ENCODE peak calls at places on chromosomes 11 and 22, in seven cellular contexts. One of them, this sample, is unnamed.

GRCh38 chr11:110207089-110207488 is 89.3 kb downstream of the RDX start:
- DNase-seq in H9: no peak
- DNase-seq in neuronal stem cell: no peak
- DNase-seq in mesenchymal stem cell: no peak
- DNase-seq in H1: no peak
- DNase-seq in trophoblast cell: no peak
- DNase-seq in mesendoderm: no peak
- DNase-seq in this sample: no peak

GRCh38 chr11:83724704-83725114 is 438.5 kb upstream of the CCDC90B start:
- DNase-seq in H9: peak; percentile 76
- DNase-seq in mesenchymal stem cell: peak; percentile 33
- DNase-seq in neuronal stem cell: no peak
- DNase-seq in mesendoderm: peak; percentile 98
- DNase-seq in trophoblast cell: peak; percentile 34
- DNase-seq in H1: peak; percentile 15
- DNase-seq in this sample: no peak

GRCh38 chr11:93219440-93219839 is 21.6 kb upstream of the SLC36A4 start:
- DNase-seq in H9: no peak
- DNase-seq in neuronal stem cell: no peak
- DNase-seq in mesendoderm: no peak
- DNase-seq in H1: no peak
- DNase-seq in trophoblast cell: no peak
- DNase-seq in mesenchymal stem cell: no peak
- DNase-seq in this sample: no peak

GRCh38 chr11:39668640-39669039 is 1790.8 kb downstream of the LRRC4C start:
- DNase-seq in H1: no peak
- DNase-seq in mesenchymal stem cell: peak; percentile 49
- DNase-seq in H9: no peak
- DNase-seq in neuronal stem cell: no peak
- DNase-seq in trophoblast cell: no peak
- DNase-seq in mesendoderm: no peak
- DNase-seq in this sample: no peak

GRCh38 chr11:117618956-117619355 is 178.1 kb downstream of the DSCAML1 start:
- DNase-seq in mesenchymal stem cell: no peak
- DNase-seq in trophoblast cell: no peak
- DNase-seq in H1: no peak
- DNase-seq in H9: peak; percentile 79
- DNase-seq in mesendoderm: peak; percentile 83
- DNase-seq in neuronal stem cell: no peak
- DNase-seq in this sample: no peak

GRCh38 chr11:111550258-111550657 is 9.7 kb downstream of the LAYN start:
- DNase-seq in H1: no peak
- DNase-seq in mesenchymal stem cell: no peak
- DNase-seq in mesendoderm: no peak
- DNase-seq in trophoblast cell: no peak
- DNase-seq in H9: no peak
- DNase-seq in neuronal stem cell: no peak
- DNase-seq in this sample: no peak

GRCh38 chr11:40877256-40877655 is 582.2 kb downstream of the LRRC4C start:
- DNase-seq in mesenchymal stem cell: no peak
- DNase-seq in neuronal stem cell: no peak
- DNase-seq in mesendoderm: peak; percentile 30
- DNase-seq in H1: no peak
- DNase-seq in H9: no peak
- DNase-seq in trophoblast cell: no peak
- DNase-seq in this sample: no peak

GRCh38 chr11:17683378-17684161 is 35.8 kb upstream of the MYOD1 start:
- DNase-seq in mesenchymal stem cell: peak; percentile 37
- DNase-seq in H1: no peak
- DNase-seq in mesendoderm: peak; percentile 69
- DNase-seq in trophoblast cell: peak; percentile 95
- DNase-seq in neuronal stem cell: no peak
- DNase-seq in H9: no peak
- DNase-seq in this sample: peak; percentile 66

GRCh38 chr22:21009638-21010425 is 5.1 kb upstream of the P2RX6 start:
- DNase-seq in H1: no peak
- DNase-seq in mesenchymal stem cell: peak; percentile 60
- DNase-seq in trophoblast cell: peak; percentile 38
- DNase-seq in neuronal stem cell: peak; percentile 56
- DNase-seq in mesendoderm: peak; percentile 68
- DNase-seq in H9: peak; percentile 72
- DNase-seq in this sample: peak; percentile 52

GRCh38 chr11:110093407-110094297 is 460 bp downstream of the ZC3H12C start:
- DNase-seq in trophoblast cell: peak; percentile 46
- DNase-seq in H1: no peak
- DNase-seq in neuronal stem cell: peak; percentile 39
- DNase-seq in mesendoderm: peak; percentile 60
- DNase-seq in H9: peak; percentile 40
- DNase-seq in mesenchymal stem cell: peak; percentile 74
- DNase-seq in this sample: peak; percentile 51

GRCh38 chr11:35875063-35875462 is 68.8 kb upstream of the LDLRAD3 start:
- DNase-seq in trophoblast cell: no peak
- DNase-seq in H1: no peak
- DNase-seq in mesenchymal stem cell: no peak
- DNase-seq in H9: no peak
- DNase-seq in mesendoderm: no peak
- DNase-seq in neuronal stem cell: no peak
- DNase-seq in this sample: no peak

GRCh38 chr11:75627879-75628668 is 40.8 kb downstream of the MAP6 start:
- DNase-seq in trophoblast cell: no peak
- DNase-seq in mesendoderm: peak; percentile 10
- DNase-seq in mesenchymal stem cell: peak; percentile 78
- DNase-seq in H9: peak; percentile 53
- DNase-seq in H1: no peak
- DNase-seq in neuronal stem cell: no peak
- DNase-seq in this sample: peak; percentile 58

GRCh38 chr22:22925795-22926358 is 38.3 kb downstream of the IGLL5 start:
- DNase-seq in mesenchymal stem cell: no peak
- DNase-seq in neuronal stem cell: no peak
- DNase-seq in H1: no peak
- DNase-seq in trophoblast cell: no peak
- DNase-seq in H9: no peak
- DNase-seq in mesendoderm: no peak
- DNase-seq in this sample: no peak

GRCh38 chr22:39207141-39208012 is 37.4 kb downstream of the PDGFB start:
- DNase-seq in H9: peak; percentile 33
- DNase-seq in mesendoderm: no peak
- DNase-seq in H1: no peak
- DNase-seq in neuronal stem cell: no peak
- DNase-seq in trophoblast cell: peak; percentile 34
- DNase-seq in mesenchymal stem cell: no peak
- DNase-seq in this sample: peak; percentile 11

GRCh38 chr11:47593934-47594855 is at the start of gene C1QTNF4:
- DNase-seq in H1: no peak
- DNase-seq in neuronal stem cell: peak; percentile 31
- DNase-seq in trophoblast cell: peak; percentile 56
- DNase-seq in H9: peak; percentile 58
- DNase-seq in mesenchymal stem cell: no peak
- DNase-seq in mesendoderm: no peak
- DNase-seq in this sample: no peak

GRCh38 chr11:86488553-86488952 is 113.9 kb downstream of the CCDC81 start:
- DNase-seq in mesendoderm: no peak
- DNase-seq in H1: no peak
- DNase-seq in neuronal stem cell: no peak
- DNase-seq in H9: no peak
- DNase-seq in trophoblast cell: no peak
- DNase-seq in mesenchymal stem cell: no peak
- DNase-seq in this sample: no peak

GRCh38 chr11:1049431-1049891 is 12.9 kb upstream of the MUC6 start:
- DNase-seq in H1: no peak
- DNase-seq in mesenchymal stem cell: no peak
- DNase-seq in H9: no peak
- DNase-seq in mesendoderm: no peak
- DNase-seq in trophoblast cell: no peak
- DNase-seq in neuronal stem cell: no peak
- DNase-seq in this sample: no peak

GRCh38 chr11:76038608-76039007 is 167.7 kb downstream of the WNT11 start:
- DNase-seq in neuronal stem cell: no peak
- DNase-seq in trophoblast cell: no peak
- DNase-seq in H9: no peak
- DNase-seq in mesenchymal stem cell: no peak
- DNase-seq in mesendoderm: no peak
- DNase-seq in H1: no peak
- DNase-seq in this sample: no peak

GRCh38 chr11:33207408-33207985 is 46.2 kb upstream of the CSTF3 start:
- DNase-seq in mesendoderm: no peak
- DNase-seq in trophoblast cell: no peak
- DNase-seq in mesenchymal stem cell: no peak
- DNase-seq in H1: no peak
- DNase-seq in H9: no peak
- DNase-seq in neuronal stem cell: no peak
- DNase-seq in this sample: peak; percentile 27

GRCh38 chr22:40183029-40183581 is 5.4 kb downstream of the TNRC6B start:
- DNase-seq in H1: no peak
- DNase-seq in neuronal stem cell: no peak
- DNase-seq in H9: no peak
- DNase-seq in mesenchymal stem cell: peak; percentile 97
- DNase-seq in mesendoderm: peak; percentile 67
- DNase-seq in trophoblast cell: peak; percentile 83
- DNase-seq in this sample: peak; percentile 87

DNA sequence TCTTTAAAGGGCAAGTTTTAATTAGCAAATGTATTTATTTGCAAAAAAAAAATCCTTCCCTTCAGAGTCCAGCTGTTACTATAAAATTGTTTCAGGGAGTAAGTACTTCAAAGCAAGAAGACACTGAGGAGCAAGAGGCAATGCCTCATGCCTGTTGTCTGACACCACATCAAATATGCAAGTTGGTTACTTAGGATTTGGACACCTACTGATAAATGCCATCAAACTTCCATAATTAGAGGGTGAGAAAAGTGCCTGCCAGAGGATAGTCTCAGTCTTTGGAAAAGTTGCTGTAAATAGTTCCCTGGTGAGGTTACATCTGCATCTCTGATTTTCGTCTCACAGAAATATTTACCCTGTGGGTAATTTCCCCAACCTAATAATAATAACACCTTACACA is 4.1 kb upstream of the TENM4 start:
- DNase-seq in mesendoderm: peak; percentile 58
- DNase-seq in trophoblast cell: no peak
- DNase-seq in H9: no peak
- DNase-seq in mesenchymal stem cell: no peak
- DNase-seq in H1: no peak
- DNase-seq in neuronal stem cell: no peak
- DNase-seq in this sample: no peak
- H3K4me2 ChIP-seq in mesendoderm: no peak overlapping the region
- H3K4me2 ChIP-seq in trophoblast cell: no peak overlapping the region
- H3K4me2 ChIP-seq in H9: no peak overlapping the region
- H3K4me2 ChIP-seq in mesenchymal stem cell: no peak overlapping the region
- H3K4me2 ChIP-seq in H1: no peak overlapping the region
- H3K4me2 ChIP-seq in neuronal stem cell: no peak overlapping the region
- H3K4me2 ChIP-seq in this sample: no peak overlapping the region

DNA sequence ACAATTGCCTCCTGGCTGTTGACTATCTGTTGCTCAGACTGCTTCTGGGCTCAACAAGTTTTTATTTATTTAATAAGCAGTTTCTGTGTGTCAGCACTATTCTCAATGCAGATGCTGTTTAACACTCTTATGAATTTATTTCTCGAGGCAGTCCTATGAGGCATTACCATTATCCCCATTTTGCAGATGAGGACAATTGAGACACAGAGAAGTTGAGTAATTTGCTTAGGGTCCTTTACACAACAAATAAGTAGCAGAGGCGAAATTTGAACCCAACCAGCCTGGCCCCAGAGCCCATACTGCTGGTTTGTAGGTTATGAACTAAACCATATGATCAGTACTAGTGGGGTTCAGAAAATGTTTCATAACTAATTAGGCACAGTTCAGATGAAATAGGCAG is 58.7 kb downstream of the APIP start:
- DNase-seq in mesenchymal stem cell: no peak
- DNase-seq in trophoblast cell: no peak
- DNase-seq in mesendoderm: no peak
- DNase-seq in H1: no peak
- DNase-seq in H9: no peak
- DNase-seq in neuronal stem cell: no peak
- DNase-seq in this sample: no peak
- H3K4ac ChIP-seq in mesenchymal stem cell: no peak overlapping the region
- H3K4ac ChIP-seq in trophoblast cell: no peak overlapping the region
- H3K4ac ChIP-seq in mesendoderm: no peak overlapping the region
- H3K4ac ChIP-seq in H1: no peak overlapping the region
- H3K4ac ChIP-seq in H9: no peak overlapping the region
- H3K4ac ChIP-seq in neuronal stem cell: no peak overlapping the region
- H3K4ac ChIP-seq in this sample: no peak overlapping the region

DNA sequence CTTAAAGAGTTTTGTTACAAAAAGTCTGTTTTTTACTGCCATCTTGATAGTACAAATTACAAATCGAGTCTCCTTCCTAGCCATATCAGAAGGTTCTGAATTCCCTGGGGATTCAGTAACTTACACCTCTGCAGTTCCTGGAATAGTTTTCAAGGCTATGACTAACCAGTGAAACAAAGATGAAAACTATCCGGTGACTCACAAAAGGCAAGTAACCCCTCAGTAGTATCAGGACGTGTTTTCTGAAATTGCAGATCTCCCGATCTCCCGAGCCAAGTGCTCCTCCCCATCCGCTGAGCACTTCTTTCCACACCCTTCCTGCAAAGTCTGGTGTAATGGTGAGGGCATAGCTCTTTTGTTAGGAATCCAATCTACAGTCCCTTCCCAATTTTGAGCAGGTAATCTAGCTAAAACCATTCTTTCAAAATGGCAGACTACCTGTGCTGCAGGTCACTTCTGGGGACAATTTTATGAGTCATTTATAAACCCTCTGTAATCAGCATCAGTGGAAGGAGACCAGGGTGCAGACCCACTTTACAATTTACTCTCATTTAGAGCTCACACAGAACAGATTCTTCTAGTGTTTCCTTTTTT is 7.7 kb downstream of the E2F8 start:
- DNase-seq in mesenchymal stem cell: peak; percentile 51
- DNase-seq in neuronal stem cell: no peak
- DNase-seq in H9: no peak
- DNase-seq in H1: no peak
- DNase-seq in mesendoderm: peak; percentile 22
- DNase-seq in trophoblast cell: peak; percentile 45
- DNase-seq in this sample: peak; percentile 87
- H3K4me2 ChIP-seq in mesenchymal stem cell: no peak overlapping the region
- H3K4me2 ChIP-seq in neuronal stem cell: no peak overlapping the region
- H3K4me2 ChIP-seq in H9: no peak overlapping the region
- H3K4me2 ChIP-seq in H1: no peak overlapping the region
- H3K4me2 ChIP-seq in mesendoderm: no peak overlapping the region
- H3K4me2 ChIP-seq in trophoblast cell: no peak overlapping the region
- H3K4me2 ChIP-seq in this sample: peak overlapping the region; percentile 3

GRCh38 chr22:47629791-47630655 is 867.6 kb downstream of the TBC1D22A start:
- DNase-seq in mesendoderm: no peak
- DNase-seq in trophoblast cell: no peak
- DNase-seq in H1: no peak
- DNase-seq in mesenchymal stem cell: no peak
- DNase-seq in neuronal stem cell: no peak
- DNase-seq in H9: no peak
- DNase-seq in this sample: no peak

GRCh38 chr22:47628477-47629272 is 866.2 kb downstream of the TBC1D22A start:
- DNase-seq in H1: no peak
- DNase-seq in mesendoderm: no peak
- DNase-seq in trophoblast cell: no peak
- DNase-seq in H9: peak; percentile 1
- DNase-seq in neuronal stem cell: no peak
- DNase-seq in mesenchymal stem cell: no peak
- DNase-seq in this sample: no peak

GRCh38 chr22:47630741-47631534 is 868.5 kb downstream of the TBC1D22A start:
- DNase-seq in mesendoderm: no peak
- DNase-seq in mesenchymal stem cell: no peak
- DNase-seq in trophoblast cell: no peak
- DNase-seq in neuronal stem cell: no peak
- DNase-seq in H1: no peak
- DNase-seq in H9: no peak
- DNase-seq in this sample: no peak

GRCh38 chr22:47627561-47628253 is 865.3 kb downstream of the TBC1D22A start:
- DNase-seq in mesendoderm: peak; percentile 26
- DNase-seq in H9: no peak
- DNase-seq in mesenchymal stem cell: no peak
- DNase-seq in H1: no peak
- DNase-seq in trophoblast cell: no peak
- DNase-seq in neuronal stem cell: no peak
- DNase-seq in this sample: no peak

GRCh38 chr22:47629273-47629711 is 866.8 kb downstream of the TBC1D22A start:
- DNase-seq in H1: no peak
- DNase-seq in H9: no peak
- DNase-seq in neuronal stem cell: no peak
- DNase-seq in mesendoderm: no peak
- DNase-seq in mesenchymal stem cell: no peak
- DNase-seq in trophoblast cell: no peak
- DNase-seq in this sample: no peak
- H3K4ac ChIP-seq in H1: no peak overlapping the region
- H3K4ac ChIP-seq in H9: no peak overlapping the region
- H3K4ac ChIP-seq in neuronal stem cell: no peak overlapping the region
- H3K4ac ChIP-seq in mesendoderm: no peak overlapping the region
- H3K4ac ChIP-seq in mesenchymal stem cell: no peak overlapping the region
- H3K4ac ChIP-seq in trophoblast cell: no peak overlapping the region
- H3K4ac ChIP-seq in this sample: no peak overlapping the region